ENCODE peak calls at places on chromosomes 12 and 14, in four cellular contexts. One of them, this sample, is unnamed.

GRCh38 chr12:66232258-66232657 is 43.2 kb downstream of the IRAK3 start:
- DNase-seq in sigmoid colon: no peak
- DNase-seq in AG09309: no peak
- DNase-seq in epithelial cell of esophagus: no peak
- DNase-seq in this sample: no peak

GRCh38 chr12:642633-643477 is 20.4 kb downstream of the NINJ2 start:
- DNase-seq in epithelial cell of esophagus: peak; percentile 26
- DNase-seq in AG09309: no peak
- DNase-seq in sigmoid colon: peak; percentile 87
- DNase-seq in this sample: no peak

GRCh38 chr14:69719501-69719951 is 47.4 kb upstream of the SRSF5 start:
- DNase-seq in AG09309: peak; percentile 85
- DNase-seq in sigmoid colon: peak; percentile 81
- DNase-seq in epithelial cell of esophagus: peak; percentile 88
- DNase-seq in this sample: peak; percentile 90

GRCh38 chr14:104993306-104993705 is 7.7 kb downstream of the CLBA1 start:
- DNase-seq in AG09309: no peak
- DNase-seq in epithelial cell of esophagus: no peak
- DNase-seq in sigmoid colon: no peak
- DNase-seq in this sample: no peak

GRCh38 chr12:2074792-2075191 is 22.0 kb downstream of the CACNA1C start:
- DNase-seq in epithelial cell of esophagus: no peak
- DNase-seq in AG09309: no peak
- DNase-seq in sigmoid colon: no peak
- DNase-seq in this sample: no peak

GRCh38 chr14:81471062-81471461 is 62.6 kb downstream of the SEL1L start:
- DNase-seq in sigmoid colon: no peak
- DNase-seq in AG09309: no peak
- DNase-seq in epithelial cell of esophagus: no peak
- DNase-seq in this sample: no peak

GRCh38 chr14:63542231-63542999 is 762 bp downstream of the PPP2R5E start:
- DNase-seq in epithelial cell of esophagus: peak; percentile 33
- DNase-seq in sigmoid colon: no peak
- DNase-seq in AG09309: no peak
- DNase-seq in this sample: no peak

GRCh38 chr14:45258073-45258472 is 5.1 kb upstream of the MIS18BP1 start:
- DNase-seq in epithelial cell of esophagus: no peak
- DNase-seq in AG09309: no peak
- DNase-seq in sigmoid colon: no peak
- DNase-seq in this sample: no peak

GRCh38 chr12:112096070-112096469 is 12.5 kb downstream of the NAA25 start:
- DNase-seq in sigmoid colon: no peak
- DNase-seq in AG09309: no peak
- DNase-seq in epithelial cell of esophagus: no peak
- DNase-seq in this sample: no peak

GRCh38 chr12:118126119-118126757 is 9.7 kb upstream of the PEBP1 start:
- DNase-seq in sigmoid colon: no peak
- DNase-seq in epithelial cell of esophagus: no peak
- DNase-seq in AG09309: no peak
- DNase-seq in this sample: no peak

GRCh38 chr14:79583738-79584405 is 627.4 kb downstream of the DIO2 start:
- DNase-seq in AG09309: peak; percentile 48
- DNase-seq in epithelial cell of esophagus: peak; percentile 13
- DNase-seq in sigmoid colon: no peak
- DNase-seq in this sample: no peak

GRCh38 chr12:55685671-55686070 is 22.0 kb downstream of the ITGA7 start:
- DNase-seq in AG09309: no peak
- DNase-seq in epithelial cell of esophagus: no peak
- DNase-seq in sigmoid colon: peak; percentile 34
- DNase-seq in this sample: no peak

GRCh38 chr12:107594995-107595394 is 90.6 kb upstream of the PWP1 start:
- DNase-seq in epithelial cell of esophagus: peak; percentile 61
- DNase-seq in AG09309: no peak
- DNase-seq in sigmoid colon: no peak
- DNase-seq in this sample: no peak

GRCh38 chr12:49961111-49961922 is at the start of gene AQP5:
- DNase-seq in sigmoid colon: no peak
- DNase-seq in AG09309: no peak
- DNase-seq in epithelial cell of esophagus: no peak
- DNase-seq in this sample: no peak

GRCh38 chr12:42483534-42483857 is 106.0 kb downstream of the PRICKLE1 start:
- DNase-seq in sigmoid colon: peak; percentile 69
- DNase-seq in AG09309: no peak
- DNase-seq in epithelial cell of esophagus: no peak
- DNase-seq in this sample: no peak

GRCh38 chr12:57106021-57106708 is 5.0 kb downstream of the STAT6 start:
- DNase-seq in sigmoid colon: no peak
- DNase-seq in epithelial cell of esophagus: no peak
- DNase-seq in AG09309: no peak
- DNase-seq in this sample: no peak

GRCh38 chr14:21734457-21735074 is 60.9 kb upstream of the OR4E1 start:
- DNase-seq in epithelial cell of esophagus: peak; percentile 60
- DNase-seq in sigmoid colon: no peak
- DNase-seq in AG09309: no peak
- DNase-seq in this sample: peak; percentile 1

GRCh38 chr12:4119157-4119761 is 154.3 kb upstream of the CCND2 start:
- DNase-seq in sigmoid colon: no peak
- DNase-seq in epithelial cell of esophagus: no peak
- DNase-seq in AG09309: no peak
- DNase-seq in this sample: no peak

GRCh38 chr14:32400480-32400879 is 71.4 kb downstream of the AKAP6 start:
- DNase-seq in AG09309: peak; percentile 76
- DNase-seq in epithelial cell of esophagus: no peak
- DNase-seq in sigmoid colon: no peak
- DNase-seq in this sample: peak; percentile 59

GRCh38 chr14:68692916-68693771 is 99.7 kb downstream of the ZFP36L1 start:
- DNase-seq in sigmoid colon: peak; percentile 64
- DNase-seq in AG09309: peak; percentile 67
- DNase-seq in epithelial cell of esophagus: peak; percentile 56
- DNase-seq in this sample: no peak

DNA sequence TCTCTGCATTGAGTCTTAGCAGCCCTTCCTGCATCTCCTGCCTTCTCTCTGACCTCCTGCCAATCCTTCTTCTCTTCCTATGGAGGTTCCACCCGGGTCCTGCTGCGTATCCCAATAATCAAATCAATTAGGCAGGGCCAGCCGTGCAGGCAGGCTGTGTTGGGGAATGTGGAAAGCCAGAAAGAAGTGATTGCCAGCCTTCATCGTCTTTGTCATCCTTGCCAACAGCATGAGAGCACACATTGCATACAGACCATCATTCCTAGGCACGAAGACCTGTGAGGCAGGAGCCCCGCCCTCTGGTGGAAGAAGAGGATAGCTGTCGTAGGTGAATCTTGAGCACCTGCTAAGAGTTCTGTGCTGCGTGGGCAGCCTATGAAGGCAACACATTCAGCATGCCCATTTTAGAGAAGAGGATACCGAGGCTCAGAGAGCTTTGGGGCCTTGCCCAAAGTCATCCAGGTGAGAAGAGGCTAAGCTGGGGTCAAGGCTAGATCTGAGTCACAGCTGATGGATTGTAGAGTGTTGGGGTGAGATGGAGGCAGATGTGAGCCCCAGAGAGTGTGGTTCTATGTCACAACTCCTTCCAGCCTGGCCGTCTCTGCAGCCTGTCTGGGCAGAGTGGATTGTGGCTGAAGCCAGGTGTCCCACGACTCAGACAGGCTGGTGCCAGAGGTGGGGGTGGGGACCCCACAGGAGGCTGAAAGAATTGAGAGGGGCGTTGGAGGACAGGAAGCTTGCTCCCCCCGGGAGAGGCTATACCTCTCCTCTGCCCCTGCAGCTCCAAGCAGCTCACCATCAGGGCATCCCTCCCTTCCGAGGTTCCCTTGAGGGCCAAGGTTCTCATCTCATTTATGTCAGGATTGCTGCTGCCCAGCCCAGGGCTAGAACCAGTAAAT is 12.7 kb downstream of the C14orf132 start:
- DNase-seq in AG09309: no peak
- DNase-seq in epithelial cell of esophagus: peak; percentile 10
- DNase-seq in sigmoid colon: no peak
- DNase-seq in this sample: no peak
- TF ChIP-seq CTCF in AG09309: no peak
- TF ChIP-seq CTCF in epithelial cell of esophagus: peak; percentile 41
- TF ChIP-seq CTCF in sigmoid colon: no peak
- TF ChIP-seq CTCF in this sample: peak; percentile 19

DNA sequence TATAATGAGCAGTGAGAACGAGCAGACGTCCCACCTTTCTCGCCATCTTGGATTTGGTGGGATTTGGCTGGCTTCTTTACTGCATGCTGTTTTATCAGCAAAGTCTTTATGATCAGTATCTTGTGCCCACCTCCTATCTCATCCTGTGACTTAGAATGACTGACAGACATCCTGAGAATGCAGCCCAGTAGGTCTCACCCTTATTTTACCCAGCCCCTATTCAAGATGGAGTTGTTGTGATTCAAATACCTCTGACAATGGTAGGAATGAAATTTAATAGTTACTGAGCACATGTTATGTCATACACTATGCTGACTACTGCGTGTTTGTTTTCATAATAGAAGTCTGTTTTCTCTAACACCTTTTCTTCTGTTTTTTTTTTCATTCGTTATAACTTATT is 1.9 kb downstream of the TMTC3 start:
- DNase-seq in sigmoid colon: no peak
- DNase-seq in AG09309: no peak
- DNase-seq in epithelial cell of esophagus: peak; percentile 19
- DNase-seq in this sample: no peak
- H3K4me3 ChIP-seq in sigmoid colon: no peak overlapping the region
- H3K4me3 ChIP-seq in AG09309: no peak overlapping the region
- H3K4me3 ChIP-seq in epithelial cell of esophagus: peak overlapping the region; percentile 89
- H3K4me3 ChIP-seq in this sample: no peak overlapping the region

GRCh38 chr12:116222358-116222757 is 55.1 kb downstream of the MED13L start:
- DNase-seq in epithelial cell of esophagus: peak; percentile 93
- DNase-seq in AG09309: peak; percentile 48
- DNase-seq in sigmoid colon: peak; percentile 90
- DNase-seq in this sample: peak; percentile 94

GRCh38 chr12:116216022-116216756 is 61.3 kb downstream of the MED13L start:
- DNase-seq in sigmoid colon: no peak
- DNase-seq in epithelial cell of esophagus: no peak
- DNase-seq in AG09309: no peak
- DNase-seq in this sample: no peak

GRCh38 chr12:116215021-116215420 is 62.5 kb downstream of the MED13L start:
- DNase-seq in AG09309: no peak
- DNase-seq in sigmoid colon: no peak
- DNase-seq in epithelial cell of esophagus: no peak
- DNase-seq in this sample: no peak

GRCh38 chr12:116217045-116217444 is 60.4 kb downstream of the MED13L start:
- DNase-seq in sigmoid colon: no peak
- DNase-seq in AG09309: no peak
- DNase-seq in epithelial cell of esophagus: no peak
- DNase-seq in this sample: no peak

DNA sequence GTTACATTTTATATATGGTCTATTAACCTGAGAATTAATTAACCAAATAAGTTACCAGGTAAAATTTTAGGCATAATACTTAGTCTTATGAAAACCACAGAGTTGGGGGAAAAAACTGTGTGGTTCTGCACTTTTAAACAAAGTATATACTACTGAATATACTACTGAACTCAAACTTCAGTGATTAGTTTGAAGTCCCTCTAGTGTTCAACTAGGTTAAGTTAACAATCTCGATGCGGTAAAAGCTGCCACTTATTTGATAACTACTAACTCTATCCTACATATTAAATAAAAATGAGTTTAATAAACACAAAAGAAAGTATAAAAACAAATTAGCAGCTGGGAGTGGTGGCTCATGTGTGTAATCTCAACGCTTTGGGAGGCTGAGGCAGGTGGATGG is 56.7 kb downstream of the MED13L start:
- DNase-seq in sigmoid colon: no peak
- DNase-seq in epithelial cell of esophagus: no peak
- DNase-seq in AG09309: no peak
- DNase-seq in this sample: no peak
- TF ChIP-seq CTCF in sigmoid colon: no peak
- TF ChIP-seq CTCF in epithelial cell of esophagus: no peak
- TF ChIP-seq CTCF in AG09309: no peak
- TF ChIP-seq CTCF in this sample: no peak

DNA sequence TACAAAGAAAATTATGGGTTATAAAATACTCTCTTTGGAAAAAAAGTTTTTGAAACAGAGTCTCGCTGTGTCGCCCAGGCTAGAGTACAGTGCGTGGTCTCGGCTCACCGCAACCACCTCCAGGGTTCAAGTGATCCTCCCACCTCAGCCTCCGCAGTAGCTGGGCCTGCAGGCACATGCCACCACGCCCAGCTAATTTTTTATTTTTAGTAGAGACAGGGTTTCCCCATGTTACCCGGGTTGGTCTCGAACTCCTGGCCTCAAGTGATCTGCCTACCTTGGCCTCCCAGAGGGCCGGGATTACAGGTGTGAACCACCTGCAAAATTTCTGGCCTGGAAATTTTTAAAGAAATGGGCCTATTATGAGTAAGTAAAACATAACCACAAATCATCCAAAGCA is 3.8 kb downstream of the USP15 start:
- DNase-seq in sigmoid colon: no peak
- DNase-seq in AG09309: no peak
- DNase-seq in epithelial cell of esophagus: no peak
- DNase-seq in this sample: no peak
- H3K4me3 ChIP-seq in sigmoid colon: no peak overlapping the region
- H3K4me3 ChIP-seq in AG09309: no peak overlapping the region
- H3K4me3 ChIP-seq in epithelial cell of esophagus: no peak overlapping the region
- H3K4me3 ChIP-seq in this sample: no peak overlapping the region

GRCh38 chr12:53476769-53477209 is 22.5 kb downstream of the MAP3K12 start:
- DNase-seq in epithelial cell of esophagus: no peak
- DNase-seq in AG09309: no peak
- DNase-seq in sigmoid colon: no peak
- DNase-seq in this sample: no peak
- TF ChIP-seq CTCF in epithelial cell of esophagus: no peak
- TF ChIP-seq CTCF in AG09309: peak; percentile 27
- TF ChIP-seq CTCF in sigmoid colon: no peak
- TF ChIP-seq CTCF in this sample: peak; percentile 33

GRCh38 chr12:89893972-89894706 is 185.5 kb upstream of the ATP2B1 start:
- DNase-seq in epithelial cell of esophagus: peak; percentile 48
- DNase-seq in sigmoid colon: no peak
- DNase-seq in AG09309: peak; percentile 27
- DNase-seq in this sample: no peak
- H3K4me3 ChIP-seq in epithelial cell of esophagus: no peak overlapping the region
- H3K4me3 ChIP-seq in sigmoid colon: no peak overlapping the region
- H3K4me3 ChIP-seq in AG09309: no peak overlapping the region
- H3K4me3 ChIP-seq in this sample: no peak overlapping the region

DNA sequence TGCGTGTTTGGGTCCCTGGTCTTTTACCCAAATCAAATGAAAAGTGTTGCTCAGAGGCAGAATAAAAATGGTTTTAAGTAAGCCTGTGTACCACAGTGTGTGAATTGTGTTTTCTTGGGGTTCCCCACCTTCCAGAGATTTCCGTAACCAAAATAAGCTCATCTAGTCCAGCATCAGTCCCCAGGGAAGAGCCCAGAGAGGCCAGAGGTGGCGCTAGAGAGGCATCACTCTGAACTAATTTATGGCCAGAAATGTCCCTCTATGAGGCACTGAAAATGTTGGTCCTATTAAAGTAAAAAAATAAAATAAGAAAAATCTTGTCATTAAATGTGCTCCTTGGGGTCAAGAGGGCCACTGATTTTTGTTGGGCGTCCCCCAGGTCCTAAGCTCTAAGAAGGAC is 24.9 kb upstream of the PRKAB1 start:
- DNase-seq in sigmoid colon: no peak
- DNase-seq in AG09309: no peak
- DNase-seq in epithelial cell of esophagus: no peak
- DNase-seq in this sample: no peak
- TF ChIP-seq CTCF in sigmoid colon: no peak
- TF ChIP-seq CTCF in AG09309: peak; percentile 22
- TF ChIP-seq CTCF in epithelial cell of esophagus: no peak
- TF ChIP-seq CTCF in this sample: peak; percentile 13